ENCODE peak calls at places on chromosomes 12 and 14, in seven cellular contexts. One of them, this sample, is unnamed.

GRCh38 chr14:84303140-84303539 is 1226.8 kb upstream of the FLRT2 start:
- DNase-seq in GM23338: no peak
- DNase-seq in upper lobe of right lung: no peak
- DNase-seq in stomach: no peak
- DNase-seq in tibial artery: no peak
- DNase-seq in thyroid gland: no peak
- DNase-seq in uterus: no peak
- DNase-seq in this sample: no peak

GRCh38 chr14:73771848-73772705 is 57.9 kb upstream of the PNMA1 start:
- DNase-seq in thyroid gland: peak; percentile 91
- DNase-seq in stomach: peak; percentile 86
- DNase-seq in tibial artery: no peak
- DNase-seq in uterus: peak; percentile 74
- DNase-seq in GM23338: peak; percentile 79
- DNase-seq in upper lobe of right lung: peak; percentile 86
- DNase-seq in this sample: peak; percentile 89

GRCh38 chr12:60072911-60073310 is 477.1 kb downstream of the SLC16A7 start:
- DNase-seq in GM23338: peak; percentile 8
- DNase-seq in uterus: no peak
- DNase-seq in tibial artery: no peak
- DNase-seq in upper lobe of right lung: no peak
- DNase-seq in thyroid gland: no peak
- DNase-seq in stomach: no peak
- DNase-seq in this sample: no peak

GRCh38 chr12:123270380-123271181 is 1.1 kb downstream of the CDK2AP1 start:
- DNase-seq in thyroid gland: peak; percentile 24
- DNase-seq in upper lobe of right lung: peak; percentile 72
- DNase-seq in tibial artery: no peak
- DNase-seq in stomach: no peak
- DNase-seq in uterus: no peak
- DNase-seq in GM23338: peak; percentile 34
- DNase-seq in this sample: peak; percentile 74

GRCh38 chr14:58665773-58666500 is 28.2 kb downstream of the DACT1 start:
- DNase-seq in thyroid gland: no peak
- DNase-seq in upper lobe of right lung: no peak
- DNase-seq in tibial artery: no peak
- DNase-seq in uterus: no peak
- DNase-seq in GM23338: no peak
- DNase-seq in stomach: no peak
- DNase-seq in this sample: no peak

GRCh38 chr14:91116913-91117588 is 3.2 kb downstream of the DGLUCY start:
- DNase-seq in stomach: no peak
- DNase-seq in thyroid gland: no peak
- DNase-seq in uterus: no peak
- DNase-seq in upper lobe of right lung: no peak
- DNase-seq in GM23338: no peak
- DNase-seq in tibial artery: no peak
- DNase-seq in this sample: no peak

GRCh38 chr12:115185529-115185928 is 501.6 kb upstream of the TBX3 start:
- DNase-seq in uterus: no peak
- DNase-seq in thyroid gland: no peak
- DNase-seq in GM23338: no peak
- DNase-seq in upper lobe of right lung: no peak
- DNase-seq in tibial artery: no peak
- DNase-seq in stomach: no peak
- DNase-seq in this sample: no peak

GRCh38 chr12:120394483-120395367 is 25.8 kb upstream of the MSI1 start:
- DNase-seq in stomach: peak; percentile 91
- DNase-seq in tibial artery: no peak
- DNase-seq in uterus: no peak
- DNase-seq in upper lobe of right lung: peak; percentile 82
- DNase-seq in GM23338: peak; percentile 94
- DNase-seq in thyroid gland: peak; percentile 68
- DNase-seq in this sample: peak; percentile 84

GRCh38 chr12:70667253-70667652 is 30.0 kb upstream of the PTPRB start:
- DNase-seq in tibial artery: no peak
- DNase-seq in stomach: no peak
- DNase-seq in GM23338: no peak
- DNase-seq in upper lobe of right lung: no peak
- DNase-seq in thyroid gland: no peak
- DNase-seq in uterus: no peak
- DNase-seq in this sample: no peak

GRCh38 chr12:62738611-62739010 is 196.3 kb downstream of the PPM1H start:
- DNase-seq in GM23338: peak; percentile 35
- DNase-seq in stomach: no peak
- DNase-seq in upper lobe of right lung: no peak
- DNase-seq in tibial artery: no peak
- DNase-seq in uterus: no peak
- DNase-seq in thyroid gland: no peak
- DNase-seq in this sample: peak; percentile 60

GRCh38 chr14:26594756-26595545 is 2.9 kb downstream of the NOVA1 start:
- DNase-seq in stomach: no peak
- DNase-seq in tibial artery: no peak
- DNase-seq in thyroid gland: no peak
- DNase-seq in upper lobe of right lung: no peak
- DNase-seq in GM23338: peak; percentile 15
- DNase-seq in uterus: no peak
- DNase-seq in this sample: no peak

GRCh38 chr12:123120452-123121166 is 30.3 kb downstream of the PITPNM2 start:
- DNase-seq in upper lobe of right lung: no peak
- DNase-seq in uterus: no peak
- DNase-seq in GM23338: no peak
- DNase-seq in tibial artery: no peak
- DNase-seq in stomach: no peak
- DNase-seq in thyroid gland: no peak
- DNase-seq in this sample: no peak

GRCh38 chr14:36619131-36619530 is 36.7 kb upstream of the NKX2-8 start:
- DNase-seq in stomach: no peak
- DNase-seq in thyroid gland: no peak
- DNase-seq in GM23338: no peak
- DNase-seq in tibial artery: no peak
- DNase-seq in upper lobe of right lung: no peak
- DNase-seq in uterus: no peak
- DNase-seq in this sample: no peak

GRCh38 chr12:94147991-94148840 is at the start of gene PLXNC1:
- DNase-seq in GM23338: peak; percentile 75
- DNase-seq in thyroid gland: peak; percentile 45
- DNase-seq in upper lobe of right lung: peak; percentile 82
- DNase-seq in tibial artery: peak; percentile 74
- DNase-seq in stomach: peak; percentile 51
- DNase-seq in uterus: peak; percentile 46
- DNase-seq in this sample: peak; percentile 89

GRCh38 chr14:76951149-76951548 is 77.4 kb downstream of the IRF2BPL start:
- DNase-seq in stomach: no peak
- DNase-seq in thyroid gland: no peak
- DNase-seq in GM23338: no peak
- DNase-seq in upper lobe of right lung: no peak
- DNase-seq in uterus: no peak
- DNase-seq in tibial artery: no peak
- DNase-seq in this sample: no peak

GRCh38 chr14:32722631-32723183 is 216.0 kb upstream of the NPAS3 start:
- DNase-seq in uterus: no peak
- DNase-seq in tibial artery: no peak
- DNase-seq in thyroid gland: no peak
- DNase-seq in stomach: no peak
- DNase-seq in upper lobe of right lung: peak; percentile 55
- DNase-seq in GM23338: no peak
- DNase-seq in this sample: no peak

GRCh38 chr12:92560713-92561542 is 141.9 kb upstream of the PLEKHG7 start:
- DNase-seq in stomach: no peak
- DNase-seq in tibial artery: no peak
- DNase-seq in GM23338: no peak
- DNase-seq in uterus: no peak
- DNase-seq in upper lobe of right lung: no peak
- DNase-seq in thyroid gland: no peak
- DNase-seq in this sample: no peak

GRCh38 chr12:42691991-42692557 is 102.5 kb upstream of the PRICKLE1 start:
- DNase-seq in GM23338: peak; percentile 2
- DNase-seq in upper lobe of right lung: no peak
- DNase-seq in uterus: peak; percentile 21
- DNase-seq in stomach: no peak
- DNase-seq in thyroid gland: no peak
- DNase-seq in tibial artery: no peak
- DNase-seq in this sample: no peak

DNA sequence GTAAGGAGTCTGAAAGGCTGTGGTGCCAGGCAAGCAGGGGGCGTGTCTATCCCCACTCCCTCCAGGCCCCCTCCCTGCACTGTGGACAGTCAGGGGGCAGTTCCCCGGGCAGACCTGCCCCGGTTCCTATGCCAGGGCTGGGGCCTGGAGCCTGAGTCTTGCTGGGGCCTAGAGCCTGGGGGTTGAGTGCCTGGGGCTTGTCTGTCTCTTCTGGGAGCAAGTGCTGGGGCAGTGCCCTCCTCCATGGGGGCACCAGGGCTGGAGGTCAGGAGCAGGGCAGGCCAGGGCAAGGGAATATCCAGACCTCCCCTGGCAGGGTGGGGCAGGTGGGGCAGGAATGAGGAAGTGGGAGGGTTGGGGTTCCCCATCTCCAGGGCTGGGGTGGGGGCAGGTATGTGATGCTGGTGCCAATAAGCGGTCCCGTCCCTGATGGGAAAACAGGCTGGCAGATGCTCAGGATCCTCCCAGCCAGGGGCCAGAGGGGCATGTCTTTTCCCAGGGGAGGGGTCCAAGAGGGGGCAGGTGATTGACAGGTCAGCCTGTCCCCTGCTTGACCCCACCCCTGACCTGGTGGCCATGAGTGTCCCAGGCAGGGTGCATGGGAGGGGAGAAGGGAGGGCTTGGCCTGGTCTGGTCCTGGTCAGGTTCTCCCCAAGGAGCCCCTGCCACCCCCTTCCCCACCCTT is 11.8 kb upstream of the TNFAIP2 start:
- DNase-seq in upper lobe of right lung: no peak
- DNase-seq in stomach: no peak
- DNase-seq in tibial artery: no peak
- DNase-seq in uterus: no peak
- DNase-seq in thyroid gland: no peak
- DNase-seq in GM23338: no peak
- DNase-seq in this sample: no peak
- H3K4me3 ChIP-seq in upper lobe of right lung: no peak overlapping the region
- H3K4me3 ChIP-seq in stomach: no peak overlapping the region
- H3K4me3 ChIP-seq in tibial artery: no peak overlapping the region
- H3K4me3 ChIP-seq in uterus: no peak overlapping the region
- H3K4me3 ChIP-seq in thyroid gland: no peak overlapping the region
- H3K4me3 ChIP-seq in GM23338: no peak overlapping the region
- H3K4me3 ChIP-seq in this sample: no peak overlapping the region

DNA sequence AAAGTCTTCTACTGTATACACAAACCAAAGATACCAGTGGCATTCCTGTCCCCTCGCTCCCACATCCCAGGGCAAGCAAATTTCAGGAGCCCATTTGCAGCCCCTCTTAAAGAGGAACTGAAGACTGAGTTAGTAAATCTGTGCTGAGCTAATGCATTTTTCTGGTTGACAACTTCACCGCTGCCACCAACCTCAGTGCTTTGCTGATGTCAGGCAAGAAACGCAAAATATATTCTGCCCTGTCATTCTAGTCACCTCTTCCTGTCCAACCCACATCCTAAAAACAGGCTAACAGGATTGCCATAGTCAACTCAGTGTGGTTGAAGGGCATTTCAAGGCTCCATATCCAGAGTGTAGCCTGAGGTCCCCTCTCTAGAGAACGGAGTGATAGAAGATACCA is 59.4 kb upstream of the FICD start:
- DNase-seq in GM23338: no peak
- DNase-seq in uterus: no peak
- DNase-seq in tibial artery: no peak
- DNase-seq in stomach: no peak
- DNase-seq in thyroid gland: no peak
- DNase-seq in upper lobe of right lung: no peak
- DNase-seq in this sample: no peak
- H3K27me3 ChIP-seq in GM23338: no peaks in the 10 kb centered on the region
- H3K27me3 ChIP-seq in uterus: no peaks in the 10 kb centered on the region
- H3K27me3 ChIP-seq in tibial artery: no peaks in the 10 kb centered on the region
- H3K27me3 ChIP-seq in stomach: no peaks in the 10 kb centered on the region
- H3K27me3 ChIP-seq in thyroid gland: no peaks in the 10 kb centered on the region
- H3K27me3 ChIP-seq in upper lobe of right lung: no peaks in the 10 kb centered on the region
- H3K27me3 ChIP-seq in this sample: no peaks in the 10 kb centered on the region

GRCh38 chr12:102232446-102232845 is 34.8 kb upstream of the PMCH start:
- DNase-seq in stomach: no peak
- DNase-seq in GM23338: no peak
- DNase-seq in tibial artery: no peak
- DNase-seq in uterus: peak; percentile 79
- DNase-seq in upper lobe of right lung: no peak
- DNase-seq in thyroid gland: peak; percentile 3
- DNase-seq in this sample: no peak

DNA sequence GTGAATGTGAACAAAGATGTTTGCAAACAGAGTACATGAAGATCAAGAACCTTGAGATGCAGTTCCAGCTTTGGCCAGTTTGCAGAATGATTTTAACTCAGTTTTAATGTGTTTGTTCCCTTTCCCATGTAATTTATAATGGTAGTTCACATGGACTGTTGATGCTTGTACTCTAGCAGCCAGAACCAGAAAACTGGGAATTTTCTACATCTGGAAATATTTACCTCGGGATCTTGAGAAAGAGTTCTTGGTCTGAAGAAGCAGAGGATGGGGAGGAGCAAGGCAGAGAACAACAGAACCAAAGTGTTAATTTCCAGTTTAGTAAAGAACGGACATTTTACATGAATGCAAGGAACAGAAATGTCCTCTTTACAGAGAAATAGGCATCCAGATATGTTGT is 37.0 kb upstream of the PMCH start:
- DNase-seq in tibial artery: no peak
- DNase-seq in GM23338: no peak
- DNase-seq in stomach: no peak
- DNase-seq in uterus: no peak
- DNase-seq in upper lobe of right lung: no peak
- DNase-seq in thyroid gland: no peak
- DNase-seq in this sample: no peak
- H3K4me3 ChIP-seq in tibial artery: no peak overlapping the region
- H3K4me3 ChIP-seq in GM23338: no peak overlapping the region
- H3K4me3 ChIP-seq in stomach: no peak overlapping the region
- H3K4me3 ChIP-seq in uterus: no peak overlapping the region
- H3K4me3 ChIP-seq in upper lobe of right lung: no peak overlapping the region
- H3K4me3 ChIP-seq in thyroid gland: no peak overlapping the region
- H3K4me3 ChIP-seq in this sample: no peak overlapping the region

GRCh38 chr14:67630186-67630585 is 10.5 kb downstream of the ARG2 start:
- DNase-seq in upper lobe of right lung: no peak
- DNase-seq in thyroid gland: no peak
- DNase-seq in uterus: no peak
- DNase-seq in stomach: no peak
- DNase-seq in tibial artery: no peak
- DNase-seq in GM23338: no peak
- DNase-seq in this sample: no peak

GRCh38 chr14:67623114-67623513 is 3.4 kb downstream of the ARG2 start:
- DNase-seq in uterus: no peak
- DNase-seq in thyroid gland: peak; percentile 30
- DNase-seq in stomach: no peak
- DNase-seq in tibial artery: no peak
- DNase-seq in upper lobe of right lung: no peak
- DNase-seq in GM23338: peak; percentile 42
- DNase-seq in this sample: no peak

GRCh38 chr14:67630938-67631337 is 11.2 kb downstream of the ARG2 start:
- DNase-seq in GM23338: no peak
- DNase-seq in thyroid gland: no peak
- DNase-seq in uterus: no peak
- DNase-seq in upper lobe of right lung: no peak
- DNase-seq in stomach: no peak
- DNase-seq in tibial artery: no peak
- DNase-seq in this sample: no peak

GRCh38 chr14:67622675-67623074 is 3.0 kb downstream of the ARG2 start:
- DNase-seq in tibial artery: peak; percentile 69
- DNase-seq in upper lobe of right lung: no peak
- DNase-seq in GM23338: peak; percentile 77
- DNase-seq in stomach: no peak
- DNase-seq in uterus: peak; percentile 56
- DNase-seq in thyroid gland: peak; percentile 66
- DNase-seq in this sample: peak; percentile 50

GRCh38 chr14:67627519-67627918 is 7.8 kb downstream of the ARG2 start:
- DNase-seq in uterus: no peak
- DNase-seq in stomach: no peak
- DNase-seq in GM23338: no peak
- DNase-seq in thyroid gland: no peak
- DNase-seq in tibial artery: no peak
- DNase-seq in upper lobe of right lung: no peak
- DNase-seq in this sample: no peak
- H3K27me3 ChIP-seq in uterus: no peaks in the 10 kb centered on the region
- H3K27me3 ChIP-seq in stomach: no peaks in the 10 kb centered on the region
- H3K27me3 ChIP-seq in GM23338: no peaks in the 10 kb centered on the region
- H3K27me3 ChIP-seq in thyroid gland: no peaks in the 10 kb centered on the region
- H3K27me3 ChIP-seq in tibial artery: no peaks in the 10 kb centered on the region
- H3K27me3 ChIP-seq in upper lobe of right lung: no peaks in the 10 kb centered on the region
- H3K27me3 ChIP-seq in this sample: no peaks in the 10 kb centered on the region